ENCODE peak calls at places on chromosomes 13 and 19, in five cellular contexts. D is NCI-H82, Z is GM23248, Y is lower leg skin, R is T follicular helper cell. L is an unnamed sample.

GRCh38 chr19:28051047-28051446 is 1161.9 kb downstream of the UQCRFS1 start:
- DNase-seq in D (no peak), Z (no peak), Y (peak), R (no peak), L (no peak)

GRCh38 chr13:98466634-98467236 is 110.2 kb downstream of the STK24 start:
- DNase-seq in D (peak), Z (peak), Y (no peak), R (no peak), L (peak)

GRCh38 chr13:101049166-101049850 is 367.0 kb downstream of the NALCN start:
- DNase-seq in D (no peak), Z (peak), Y (no peak), R (no peak), L (peak)

GRCh38 chr19:1847684-1848398 is 442 bp downstream of the REXO1 start:
- DNase-seq in D (peak), Z (peak), Y (no peak), R (no peak), L (peak)

GRCh38 chr19:29448046-29448445 is 77.7 kb upstream of the VSTM2B start:
- DNase-seq in D (no peak), Z (no peak), Y (peak), R (no peak), L (no peak)

GRCh38 chr13:33711441-33711840 is 106.5 kb upstream of the RFC3 start:
- DNase-seq in D (no peak), Z (no peak), Y (no peak), R (no peak), L (no peak)

GRCh38 chr13:33275916-33276315 is 9.6 kb downstream of the STARD13 start:
- DNase-seq in D (no peak), Z (peak), Y (no peak), R (no peak), L (peak)

GRCh38 chr19:6236310-6237291 is 43.2 kb downstream of the MLLT1 start:
- DNase-seq in D (no peak), Z (no peak), Y (peak), R (no peak), L (no peak)

GRCh38 chr13:79724348-79725103 is 243.6 kb downstream of the NDFIP2 start:
- DNase-seq in D (no peak), Z (no peak), Y (no peak), R (no peak), L (no peak)

L was measured in EL.